ENCODE peak calls at places on chromosomes 12 and 14, in seven cellular contexts. U is H1, Y is SK-N-SH, E is HCT116, I is HepG2, T is K562, V is GM12878. G is an unnamed sample.

GRCh38 chr12:32336261-32336660 is 63.1 kb upstream of the FGD4 start:
- DNase-seq in U (no peak), Y (no peak), E (no peak), I (no peak), T (no peak), V (no peak), G (no peak)

GRCh38 chr12:105741786-105742566 is 396.8 kb downstream of the NUAK1 start:
- DNase-seq in U (no peak), Y (no peak), E (no peak), I (no peak), T (no peak), V (no peak), G (no peak)

GRCh38 chr12:103806807-103807206 is 34.2 kb downstream of the NT5DC3 start:
- DNase-seq in U (no peak), Y (no peak), E (no peak), I (no peak), T (peak), V (no peak), G (no peak)

GRCh38 chr12:19978193-19978592 is 390.1 kb upstream of the PDE3A start:
- DNase-seq in U (no peak), Y (no peak), E (no peak), I (no peak), T (no peak), V (no peak), G (no peak)

GRCh38 chr12:49707812-49708147 is 575 bp upstream of the FMNL3 start:
- DNase-seq in U (no peak), Y (peak), E (no peak), I (no peak), T (no peak), V (no peak), G (no peak)

GRCh38 chr12:50090391-50090790 is 5.2 kb downstream of the SMARCD1 start:
- DNase-seq in U (no peak), Y (no peak), E (no peak), I (no peak), T (no peak), V (no peak), G (no peak)

GRCh38 chr14:92439551-92440344 is 73.8 kb upstream of the RIN3 start:
- DNase-seq in U (no peak), Y (no peak), E (no peak), I (no peak), T (no peak), V (no peak), G (no peak)

GRCh38 chr14:87013583-87013982 is 979.4 kb downstream of the GALC start:
- DNase-seq in U (no peak), Y (no peak), E (no peak), I (no peak), T (no peak), V (no peak), G (no peak)

GRCh38 chr14:102317564-102318248 is 1.8 kb upstream of the ZNF839 start:
- DNase-seq in U (no peak), Y (no peak), E (no peak), I (peak), T (no peak), V (no peak), G (no peak)

GRCh38 chr14:99506269-99506668 is 25.1 kb downstream of the CCNK start:
- DNase-seq in U (no peak), Y (no peak), E (no peak), I (no peak), T (no peak), V (no peak), G (no peak)

GRCh38 chr12:44876554-44877275 is 600 bp upstream of the NELL2 start:
- DNase-seq in U (peak), Y (peak), E (no peak), I (no peak), T (peak), V (no peak), G (no peak)

GRCh38 chr12:101829639-101830390 is 944 bp downstream of the GNPTAB start:
- DNase-seq in U (no peak), Y (no peak), E (no peak), I (no peak), T (no peak), V (no peak), G (no peak)

GRCh38 chr12:104011265-104011664 is 38.7 kb downstream of the GLT8D2 start:
- DNase-seq in U (no peak), Y (no peak), E (peak), I (no peak), T (peak), V (no peak), G (peak)

GRCh38 chr14:52051251-52051650 is 17.6 kb downstream of the NID2 start:
- DNase-seq in U (no peak), Y (no peak), E (no peak), I (no peak), T (no peak), V (no peak), G (no peak)

GRCh38 chr12:49827351-49828099 is 688 bp downstream of the NCKAP5L start:
- DNase-seq in U (no peak), Y (peak), E (no peak), I (peak), T (peak), V (no peak), G (no peak)

GRCh38 chr12:32025906-32026305 is 66.7 kb downstream of the RESF1 start:
- DNase-seq in U (no peak), Y (no peak), E (no peak), I (no peak), T (no peak), V (peak), G (no peak)

GRCh38 chr14:78902010-78902623 is 731.9 kb downstream of the NRXN3 start:
- DNase-seq in U (no peak), Y (peak), E (no peak), I (peak), T (no peak), V (no peak), G (no peak)

GRCh38 chr12:42125372-42125767 is 19.3 kb downstream of the GXYLT1 start:
- DNase-seq in U (no peak), Y (no peak), E (no peak), I (no peak), T (no peak), V (no peak), G (no peak)

GRCh38 chr14:76993743-76994142 is 34.8 kb downstream of the IRF2BPL start:
- DNase-seq in U (no peak), Y (peak), E (no peak), I (no peak), T (no peak), V (no peak), G (no peak)

GRCh38 chr14:75339059-75339458 is 60.4 kb downstream of the FOS start:
- DNase-seq in U (no peak), Y (no peak), E (no peak), I (no peak), T (no peak), V (no peak), G (no peak)

GRCh38 chr12:109144224-109144623 is 27.8 kb downstream of the ACACB start:
- DNase-seq in U (no peak), Y (no peak), E (no peak), I (no peak), T (no peak), V (no peak), G (no peak)

GRCh38 chr12:41436076-41436475 is 248.0 kb downstream of the PDZRN4 start:
- DNase-seq in U (no peak), Y (no peak), E (no peak), I (no peak), T (no peak), V (no peak), G (no peak)

GRCh38 chr14:73231874-73232851 is 5.1 kb upstream of the PAPLN start:
- DNase-seq in U (peak), Y (peak), E (no peak), I (peak), T (peak), V (no peak), G (no peak)

GRCh38 chr14:75280831-75281690 is 2.4 kb downstream of the FOS start:
- DNase-seq in U (no peak), Y (no peak), E (no peak), I (no peak), T (no peak), V (no peak), G (no peak)

GRCh38 chr14:77950371-77950770 is 150.5 kb downstream of the ADCK1 start:
- DNase-seq in U (no peak), Y (no peak), E (no peak), I (no peak), T (no peak), V (no peak), G (no peak)

GRCh38 chr12:20415641-20416040 is 47.3 kb downstream of the PDE3A start:
- DNase-seq in U (no peak), Y (no peak), E (no peak), I (no peak), T (no peak), V (no peak), G (no peak)

GRCh38 chr14:73342670-73343069 is 105.4 kb downstream of the PAPLN start:
- DNase-seq in U (no peak), Y (no peak), E (no peak), I (no peak), T (no peak), V (no peak), G (no peak)

GRCh38 chr14:64943556-64943955 is 1.0 kb upstream of the GPX2 start:
- DNase-seq in U (no peak), Y (no peak), E (no peak), I (no peak), T (no peak), V (no peak), G (no peak)

GRCh38 chr14:49893309-49894213 is 679 bp downstream of the ARF6 start:
- DNase-seq in U (no peak), Y (peak), E (no peak), I (no peak), T (peak), V (no peak), G (no peak)

GRCh38 chr14:95282354-95282985 is 37.2 kb downstream of the CLMN start:
- DNase-seq in U (no peak), Y (no peak), E (no peak), I (no peak), T (no peak), V (no peak), G (no peak)

GRCh38 chr14:67618617-67619063 is 1.1 kb upstream of the ARG2 start:
- DNase-seq in U (no peak), Y (peak), E (no peak), I (peak), T (peak), V (no peak), G (no peak)

GRCh38 chr12:51872689-51872981 is 15.3 kb upstream of the ANKRD33 start:
- DNase-seq in U (no peak), Y (no peak), E (no peak), I (no peak), T (no peak), V (no peak), G (no peak)

GRCh38 chr14:42437809-42438208 is 831.1 kb downstream of the LRFN5 start:
- DNase-seq in U (no peak), Y (no peak), E (no peak), I (no peak), T (no peak), V (no peak), G (no peak)

GRCh38 chr12:132367852-132368251 is 38.5 kb upstream of the GALNT9 start:
- DNase-seq in U (no peak), Y (no peak), E (no peak), I (no peak), T (no peak), V (no peak), G (no peak)

GRCh38 chr14:59363545-59364226 is 101.5 kb downstream of the GPR135 start:
- DNase-seq in U (no peak), Y (no peak), E (no peak), I (no peak), T (peak), V (no peak), G (no peak)
- TF ChIP-seq SIN3A in U (no peak), Y (peak), E (no peak), I (no peak), T (no peak), V (no peak), G (no peak)

GRCh38 chr14:105313381-105314286 is 914 bp upstream of the PACS2 start:
- DNase-seq in U (no peak), Y (peak), E (no peak), I (no peak), T (no peak), V (no peak), G (no peak)

GRCh38 chr14:105316563-105316941 is 2.0 kb downstream of the PACS2 start:
- DNase-seq in U (no peak), Y (peak), E (no peak), I (no peak), T (no peak), V (no peak), G (no peak)

GRCh38 chr14:105315941-105316562 is 1.5 kb downstream of the PACS2 start:
- DNase-seq in U (no peak), Y (peak), E (no peak), I (no peak), T (no peak), V (no peak), G (no peak)

GRCh38 chr14:105314287-105315185 is at the start of gene PACS2:
- DNase-seq in U (peak), Y (peak), E (peak), I (peak), T (peak), V (no peak), G (no peak)

DNA sequence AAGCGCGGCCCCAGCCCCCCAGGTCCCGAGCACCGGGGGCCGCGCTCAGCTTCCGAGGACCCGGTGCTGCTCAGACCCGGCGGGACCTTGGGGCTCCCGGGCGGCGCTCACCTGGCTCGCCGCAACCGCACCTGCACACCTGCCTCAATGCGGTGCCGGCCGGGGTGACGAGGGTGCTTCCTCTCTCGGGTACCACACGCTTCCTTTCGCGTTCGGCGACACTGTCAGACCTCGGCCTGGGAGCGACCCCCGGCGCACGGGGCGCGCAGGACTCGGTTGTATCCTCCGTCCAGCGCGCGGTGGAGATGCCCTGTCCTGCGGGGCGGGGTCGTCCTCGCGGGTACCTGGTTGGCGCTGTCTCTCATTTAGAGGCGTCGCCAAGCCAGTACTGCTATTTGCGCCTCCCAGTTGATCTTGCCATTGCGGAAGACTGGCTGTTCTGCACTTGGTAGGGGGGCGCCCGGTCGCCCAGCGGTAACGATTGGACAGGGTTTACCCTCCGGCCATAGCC is 718 bp downstream of the PACS2 start:
- DNase-seq in U (no peak), Y (peak), E (peak), I (peak), T (no peak), V (no peak), G (no peak)
- TF ChIP-seq SIN3A in U (no peak), Y (no peak), E (no peak), I (no peak), T (no peak), V (no peak), G (no peak)

GRCh38 chr12:92462049-92462448 is 240.7 kb upstream of the PLEKHG7 start:
- DNase-seq in U (no peak), Y (no peak), E (no peak), I (peak), T (no peak), V (peak), G (no peak)
- TF ChIP-seq SIN3A in U (no peak), Y (no peak), E (no peak), I (no peak), T (no peak), V (no peak), G (no peak)

GRCh38 chr12:128989287-128989686 is 136.0 kb downstream of the GLT1D1 start:
- DNase-seq in U (no peak), Y (no peak), E (no peak), I (no peak), T (no peak), V (no peak), G (no peak)
- TF ChIP-seq SIN3A in U (no peak), Y (no peak), E (no peak), I (no peak), T (no peak), V (no peak), G (no peak)

GRCh38 chr12:57452181-57452936 is 2.7 kb upstream of the INHBE start:
- DNase-seq in U (no peak), Y (no peak), E (no peak), I (no peak), T (peak), V (no peak), G (no peak)
- TF ChIP-seq SIN3A in U (no peak), Y (no peak), E (no peak), I (no peak), T (no peak), V (no peak), G (no peak)

DNA sequence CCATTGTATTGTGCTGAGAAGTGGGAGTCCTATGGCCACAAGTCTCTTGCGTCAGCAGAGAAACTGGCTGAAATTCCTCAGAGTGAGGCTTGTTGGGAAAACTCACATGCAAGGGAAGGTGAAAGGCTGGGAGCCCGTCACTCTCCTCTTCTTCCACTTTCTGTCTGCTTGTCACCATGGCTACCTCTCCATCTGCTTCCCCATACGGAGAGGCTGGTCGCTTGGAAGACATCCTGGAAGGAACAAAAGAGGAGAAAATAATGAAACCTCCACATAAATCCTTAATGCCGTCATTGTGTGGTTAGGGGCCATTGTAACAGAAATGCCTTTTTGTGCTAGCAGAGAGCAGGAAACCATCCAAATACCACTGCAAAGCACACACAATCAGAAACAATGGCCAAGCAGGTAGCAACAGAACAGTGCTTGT is 53.7 kb downstream of the SOX5 start:
- DNase-seq in U (peak), Y (no peak), E (no peak), I (no peak), T (no peak), V (no peak), G (no peak)
- TF ChIP-seq SIN3A in U (no peak), Y (no peak), E (no peak), I (no peak), T (no peak), V (no peak), G (no peak)

DNA sequence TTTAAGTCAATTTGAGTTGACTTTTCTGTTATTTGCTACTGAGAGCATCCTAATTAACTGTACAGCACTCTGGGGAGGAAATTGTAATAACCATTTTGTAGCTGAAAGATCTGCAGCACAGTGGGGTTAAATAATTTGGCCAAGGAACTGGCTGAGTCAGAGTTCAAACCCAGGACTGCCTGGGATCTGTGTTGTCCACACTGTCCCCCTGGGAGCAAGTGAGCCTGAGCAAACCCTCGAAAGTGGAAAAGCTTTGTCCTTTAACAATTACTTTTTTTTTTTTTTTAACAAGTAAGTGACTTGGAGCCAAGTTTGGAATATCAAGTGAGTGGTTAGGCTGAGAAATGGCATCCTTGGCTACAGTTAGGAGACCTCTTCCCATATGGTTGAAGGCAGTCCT is 247.2 kb upstream of the CCDC196 start:
- DNase-seq in U (no peak), Y (no peak), E (no peak), I (no peak), T (no peak), V (no peak), G (no peak)
- TF ChIP-seq SIN3A in U (no peak), Y (no peak), E (no peak), I (no peak), T (no peak), V (no peak), G (no peak)

GRCh38 chr14:20986811-20987210 is 3.0 kb upstream of the METTL17 start:
- DNase-seq in U (no peak), Y (no peak), E (peak), I (peak), T (peak), V (no peak), G (peak)
- TF ChIP-seq SIN3A in U (no peak), Y (no peak), E (no peak), I (no peak), T (no peak), V (no peak), G (no peak)

GRCh38 chr12:116959198-116959460 is 48.4 kb downstream of the FBXW8 start:
- DNase-seq in U (no peak), Y (no peak), E (no peak), I (no peak), T (no peak), V (no peak), G (no peak)
- TF ChIP-seq SIN3A in U (no peak), Y (no peak), E (no peak), I (no peak), T (no peak), V (no peak), G (no peak)

GRCh38 chr12:68042212-68042699 is 53.0 kb downstream of the IFNG-AS1 start:
- DNase-seq in U (no peak), Y (no peak), E (no peak), I (peak), T (no peak), V (peak), G (no peak)

GRCh38 chr12:68048648-68049297 is 59.5 kb downstream of the IFNG-AS1 start:
- DNase-seq in U (no peak), Y (no peak), E (no peak), I (no peak), T (no peak), V (no peak), G (no peak)

GRCh38 chr12:68038650-68039049 is 49.4 kb downstream of the IFNG-AS1 start:
- DNase-seq in U (no peak), Y (no peak), E (no peak), I (no peak), T (peak), V (no peak), G (no peak)

GRCh38 chr12:68040450-68041075 is 51.3 kb downstream of the IFNG-AS1 start:
- DNase-seq in U (no peak), Y (peak), E (peak), I (peak), T (peak), V (peak), G (peak)

GRCh38 chr12:68043446-68043845 is 54.2 kb downstream of the IFNG-AS1 start:
- DNase-seq in U (no peak), Y (no peak), E (no peak), I (no peak), T (no peak), V (no peak), G (no peak)
- TF ChIP-seq SIN3A in U (no peak), Y (no peak), E (no peak), I (no peak), T (no peak), V (no peak), G (no peak)

G was measured in Panc1.